ENCODE peak calls at places on chromosomes 6 and 20, in seven cellular contexts. K, G, O, E, S, D and N are unnamed samples. For H3K4me1, the result is how much of the 10 kb centered on the place peaks cover.

GRCh38 chr6:75296811-75297779 is 12.5 kb upstream of the TMEM30A start:
- DNase-seq in K (no peak), G (no peak), O (peak), E (no peak), S (no peak), D (no peak), N (no peak)

GRCh38 chr20:22371843-22372242 is 212.5 kb downstream of the FOXA2 start:
- DNase-seq in K (no peak), G (no peak), O (no peak), E (no peak), S (no peak), D (no peak), N (peak)

GRCh38 chr6:30043744-30044143 is 17.3 kb upstream of the POLR1H start:
- DNase-seq in K (no peak), G (no peak), O (no peak), E (no peak), S (no peak), D (no peak), N (no peak)

GRCh38 chr6:107154131-107154906 is 39.0 kb upstream of the BEND3 start:
- DNase-seq in K (peak), G (no peak), O (no peak), E (peak), S (no peak), D (no peak), N (no peak)

GRCh38 chr20:19835533-19836222 is 77.6 kb downstream of the RIN2 start:
- DNase-seq in K (no peak), G (no peak), O (no peak), E (no peak), S (no peak), D (no peak), N (no peak)

GRCh38 chr6:45713981-45714685 is 301.5 kb downstream of the CLIC5 start:
- DNase-seq in K (no peak), G (no peak), O (no peak), E (no peak), S (no peak), D (no peak), N (no peak)

GRCh38 chr6:135323202-135323668 is 142.1 kb downstream of the MYB start:
- DNase-seq in K (no peak), G (no peak), O (peak), E (no peak), S (no peak), D (no peak), N (no peak)

GRCh38 chr6:54990001-54990400 is 143.4 kb downstream of the FAM83B start:
- DNase-seq in K (no peak), G (no peak), O (no peak), E (no peak), S (no peak), D (no peak), N (no peak)

GRCh38 chr20:1696521-1697209 is 39.1 kb upstream of the SIRPG start:
- DNase-seq in K (no peak), G (no peak), O (no peak), E (no peak), S (no peak), D (no peak), N (no peak)

GRCh38 chr6:154916857-154917256 is 78.3 kb upstream of the TIAM2 start:
- DNase-seq in K (no peak), G (no peak), O (no peak), E (no peak), S (no peak), D (no peak), N (no peak)

GRCh38 chr20:2585811-2586210 is 49.4 kb downstream of the TMC2 start:
- DNase-seq in K (no peak), G (no peak), O (peak), E (no peak), S (no peak), D (no peak), N (no peak)

GRCh38 chr6:130872250-130873095 is 45.3 kb downstream of the SMLR1 start:
- DNase-seq in K (peak), G (peak), O (peak), E (peak), S (peak), D (peak), N (peak)

GRCh38 chr6:113083947-113084346 is 736.8 kb downstream of the RFPL4B start:
- DNase-seq in K (no peak), G (no peak), O (no peak), E (no peak), S (no peak), D (no peak), N (no peak)

GRCh38 chr6:38459291-38459690 is 180.4 kb downstream of the BTBD9 start:
- DNase-seq in K (no peak), G (no peak), O (peak), E (no peak), S (no peak), D (no peak), N (no peak)

DNA sequence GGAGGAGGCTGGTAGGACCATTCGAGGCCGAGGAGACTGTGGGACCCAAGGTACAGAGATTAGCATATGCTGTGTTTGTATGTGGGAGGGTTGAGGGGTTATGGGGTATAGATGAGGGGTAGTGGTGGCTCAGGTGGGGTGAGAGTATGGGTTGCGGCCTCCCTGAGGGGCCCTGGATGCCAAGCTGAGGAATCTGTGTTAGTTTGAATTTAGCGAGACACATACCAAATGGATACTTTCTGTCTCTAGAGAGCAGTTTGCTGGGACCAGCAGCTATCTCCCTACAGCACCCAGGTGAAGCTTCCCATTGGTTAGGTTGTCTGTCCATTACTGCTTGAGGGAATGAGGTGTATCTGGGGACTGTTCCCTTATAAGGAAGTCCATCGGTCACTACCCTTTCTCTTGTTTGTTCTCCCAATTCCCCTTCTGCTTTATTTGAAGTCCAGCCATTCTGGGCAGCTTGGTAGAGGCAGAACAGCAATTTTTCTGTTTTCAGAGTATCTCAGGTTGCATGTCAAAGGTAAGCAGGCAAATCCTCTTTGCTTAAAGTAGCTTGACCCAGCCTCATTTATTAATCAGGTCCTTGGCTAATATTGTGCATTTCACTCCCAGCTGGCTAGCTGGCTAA is 15.2 kb downstream of the CHMP4B start:
- DNase-seq in K (peak), G (no peak), O (no peak), E (no peak), S (no peak), D (no peak), N (no peak)
- H3K27ac ChIP-seq in K (peak), G (no peak), O (peak), E (no peak), S (no peak), D (peak), N (no peak)

GRCh38 chr20:13221313-13221672 is 219 bp downstream of the ISM1 start:
- DNase-seq in K (no peak), G (no peak), O (no peak), E (no peak), S (no peak), D (no peak), N (no peak)
- H3K4me3 ChIP-seq in K (no peak), G (no peak), O (peak), E (peak), S (peak), D (peak), N (no peak)

GRCh38 chr20:17129089-17129488 is 97.8 kb upstream of the PCSK2 start:
- DNase-seq in K (no peak), G (no peak), O (no peak), E (no peak), S (no peak), D (no peak), N (no peak)
- H3K4me1 ChIP-seq in K (under half), G (under half), O (under half), E (under half), S (under half), D (under half), N (under half)

GRCh38 chr20:62894261-62894660 is 32.0 kb downstream of the DIDO1 start:
- DNase-seq in K (no peak), G (no peak), O (no peak), E (no peak), S (no peak), D (no peak), N (no peak)

GRCh38 chr20:62897666-62898065 is 28.6 kb downstream of the DIDO1 start:
- DNase-seq in K (no peak), G (no peak), O (no peak), E (no peak), S (no peak), D (no peak), N (no peak)

GRCh38 chr20:62893700-62894099 is 32.1 kb upstream of the TCFL5 start:
- DNase-seq in K (no peak), G (no peak), O (no peak), E (no peak), S (no peak), D (no peak), N (no peak)

GRCh38 chr20:62896526-62896925 is 29.8 kb downstream of the DIDO1 start:
- DNase-seq in K (no peak), G (no peak), O (no peak), E (no peak), S (no peak), D (no peak), N (no peak)

GRCh38 chr20:62895539-62895938 is 30.8 kb downstream of the DIDO1 start:
- DNase-seq in K (no peak), G (no peak), O (no peak), E (no peak), S (no peak), D (no peak), N (no peak)
- H3K27ac ChIP-seq in K (no peak), G (no peak), O (no peak), E (no peak), S (no peak), D (no peak), N (no peak)

DNA sequence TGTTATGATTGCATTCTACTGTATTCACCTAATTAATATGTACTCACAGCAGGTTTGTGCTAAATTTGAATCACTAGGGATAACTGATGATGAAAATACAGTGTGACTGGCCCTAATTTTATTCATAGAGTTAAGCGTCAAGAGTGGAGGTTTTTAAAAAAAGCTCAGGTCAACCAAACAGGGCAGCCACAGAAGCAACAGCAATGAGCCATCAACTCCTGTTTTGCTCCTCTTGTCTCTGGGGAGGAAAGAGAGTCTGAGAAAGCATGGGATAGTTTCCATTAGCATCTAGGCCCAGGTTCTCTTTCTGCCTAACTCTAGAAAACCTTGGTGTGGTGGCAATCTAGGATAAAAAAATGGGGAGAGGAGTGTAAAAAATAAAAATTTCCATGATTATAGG is 122.1 kb downstream of the OGFRL1 start:
- DNase-seq in K (no peak), G (no peak), O (no peak), E (no peak), S (no peak), D (no peak), N (no peak)
- H3K4me3 ChIP-seq in K (no peak), G (no peak), O (no peak), E (no peak), S (no peak), D (no peak), N (no peak)

GRCh38 chr6:27864906-27865883 is 47.0 kb downstream of the OR2B2 start:
- DNase-seq in K (peak), G (peak), O (peak), E (peak), S (peak), D (peak), N (peak)

GRCh38 chr6:27867051-27867940 is 44.9 kb downstream of the OR2B2 start:
- DNase-seq in K (peak), G (peak), O (peak), E (peak), S (no peak), D (peak), N (peak)

GRCh38 chr6:27865952-27866369 is 46.2 kb downstream of the OR2B2 start:
- DNase-seq in K (no peak), G (no peak), O (peak), E (no peak), S (no peak), D (no peak), N (no peak)

GRCh38 chr6:27867941-27868705 is 44.1 kb downstream of the OR2B2 start:
- DNase-seq in K (no peak), G (no peak), O (peak), E (no peak), S (no peak), D (no peak), N (no peak)

GRCh38 chr6:27866370-27867050 is 45.7 kb downstream of the OR2B2 start:
- DNase-seq in K (no peak), G (peak), O (peak), E (no peak), S (no peak), D (no peak), N (peak)
- H3K4me1 ChIP-seq in K (under half), G (under half), O (under half), E (under half), S (under half), D (under half), N (under half)

GRCh38 chr6:3793545-3793944 is 42.0 kb upstream of the PXDC1 start:
- DNase-seq in K (no peak), G (no peak), O (no peak), E (no peak), S (no peak), D (no peak), N (no peak)
- H3K27ac ChIP-seq in K (no peak), G (no peak), O (no peak), E (no peak), S (no peak), D (no peak), N (no peak)

GRCh38 chr6:99603421-99604160 is 3.0 kb upstream of the PRDM13 start:
- DNase-seq in K (no peak), G (peak), O (no peak), E (no peak), S (no peak), D (no peak), N (no peak)

GRCh38 chr6:99605911-99606669 is 543 bp upstream of the PRDM13 start:
- DNase-seq in K (no peak), G (no peak), O (no peak), E (no peak), S (no peak), D (no peak), N (no peak)

GRCh38 chr6:99605074-99605726 is 1.4 kb upstream of the PRDM13 start:
- DNase-seq in K (no peak), G (no peak), O (no peak), E (no peak), S (no peak), D (no peak), N (no peak)

GRCh38 chr6:99604161-99605073 is 2.2 kb upstream of the PRDM13 start:
- DNase-seq in K (no peak), G (no peak), O (no peak), E (no peak), S (no peak), D (no peak), N (no peak)

GRCh38 chr6:99602519-99603420 is 3.9 kb upstream of the PRDM13 start:
- DNase-seq in K (no peak), G (no peak), O (no peak), E (no peak), S (no peak), D (no peak), N (no peak)
- H3K4me3 ChIP-seq in K (no peak), G (no peak), O (peak), E (no peak), S (peak), D (peak), N (peak)

GRCh38 chr20:25012616-25013189 is 20.2 kb upstream of the APMAP start:
- DNase-seq in K (peak), G (no peak), O (no peak), E (no peak), S (no peak), D (peak), N (no peak)

GRCh38 chr20:25013478-25014380 is 21.2 kb upstream of the APMAP start:
- DNase-seq in K (peak), G (no peak), O (no peak), E (no peak), S (no peak), D (peak), N (no peak)

GRCh38 chr20:25016471-25016870 is 23.9 kb upstream of the APMAP start:
- DNase-seq in K (peak), G (no peak), O (no peak), E (no peak), S (no peak), D (peak), N (no peak)

GRCh38 chr20:25015986-25016385 is 23.4 kb upstream of the APMAP start:
- DNase-seq in K (peak), G (no peak), O (no peak), E (no peak), S (no peak), D (peak), N (no peak)

DNA sequence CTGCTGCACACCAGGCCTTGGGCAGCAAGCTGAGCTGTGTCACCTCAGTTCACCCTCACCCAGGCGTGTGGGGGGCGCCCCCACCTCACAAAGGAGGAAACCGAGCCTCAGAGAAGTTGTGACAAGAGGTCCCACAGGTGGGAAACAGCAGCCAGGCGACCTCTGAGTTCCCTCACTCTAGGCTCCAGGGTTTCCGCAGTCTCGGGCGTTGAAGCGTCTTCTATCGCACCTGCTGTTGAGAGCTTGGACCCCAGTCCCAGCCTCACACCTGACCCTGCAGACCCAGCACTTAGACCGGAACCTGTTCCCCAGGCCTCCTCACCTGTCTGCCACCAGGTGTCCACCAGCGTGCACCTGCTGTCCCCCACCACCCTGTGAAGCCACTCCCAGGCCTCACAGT is 22.3 kb upstream of the APMAP start:
- DNase-seq in K (peak), G (no peak), O (no peak), E (no peak), S (no peak), D (peak), N (no peak)
- H3K4me1 ChIP-seq in K (half or more), G (under half), O (under half), E (under half), S (under half), D (under half), N (under half)